ENCODE peak calls at places on chromosomes 2 and 18, in four cellular contexts. W, F, X and U are unnamed samples. For H3K4me1, the result is how much of the 10 kb centered on the place peaks cover.

GRCh38 chr2:72841462-72842125 is 15.8 kb upstream of the EXOC6B start:
- DNase-seq in X (no peak), F (no peak), W (no peak), U (no peak)

GRCh38 chr2:75153221-75153620 is 46.1 kb downstream of the TACR1 start:
- DNase-seq in F (no peak), W (no peak), X (no peak), U (no peak)

GRCh38 chr2:177738461-177739234 is 333.9 kb downstream of the PDE11A start:
- DNase-seq in W (no peak), X (no peak), F (no peak), U (no peak)

GRCh38 chr18:70491734-70492348 is 203.0 kb downstream of the SOCS6 start:
- DNase-seq in X (peak), W (peak), F (peak), U (peak)

GRCh38 chr2:96083064-96083889 is 33.1 kb downstream of the ADRA2B start:
- DNase-seq in W (no peak), X (peak), F (no peak), U (no peak)

GRCh38 chr2:240968731-240969624 is 29.4 kb upstream of the SNED1 start:
- DNase-seq in X (peak), W (peak), F (no peak), U (peak)

GRCh38 chr18:10140928-10141327 is 227.1 kb downstream of the VAPA start:
- DNase-seq in W (no peak), F (no peak), X (no peak), U (no peak)

GRCh38 chr18:3624818-3625716 is 175.1 kb downstream of the TGIF1 start:
- DNase-seq in W (peak), F (peak), X (peak), U (no peak)

GRCh38 chr2:37394263-37394662 is 49.8 kb downstream of the QPCT start:
- DNase-seq in F (no peak), W (no peak), X (no peak), U (no peak)

GRCh38 chr18:37322497-37323035 is 243.0 kb downstream of the CELF4 start:
- DNase-seq in X (peak), F (no peak), W (peak), U (peak)

GRCh38 chr2:72698300-72698699 is 127.5 kb downstream of the EXOC6B start:
- DNase-seq in W (no peak), X (no peak), F (no peak), U (no peak)

GRCh38 chr2:212032032-212032431 is 506.6 kb downstream of the ERBB4 start:
- DNase-seq in X (no peak), F (no peak), W (no peak), U (no peak)

GRCh38 chr2:112181571-112182290 is 43.5 kb downstream of the FBLN7 start:
- DNase-seq in W (peak), X (no peak), F (no peak), U (peak)

GRCh38 chr2:205730701-205731271 is 48.5 kb downstream of the NRP2 start:
- DNase-seq in W (no peak), X (no peak), F (no peak), U (no peak)

GRCh38 chr2:54722641-54723299 is 692 bp upstream of the EML6 start:
- DNase-seq in W (no peak), X (no peak), F (no peak), U (no peak)

GRCh38 chr2:71605781-71606241 is 152.4 kb downstream of the DYSF start:
- DNase-seq in F (no peak), X (no peak), W (peak), U (peak)

GRCh38 chr18:75858754-75859153 is 431.3 kb upstream of the SMIM21 start:
- DNase-seq in W (no peak), F (no peak), X (no peak), U (no peak)

GRCh38 chr18:51437280-51438271 is 240.1 kb upstream of the MEX3C start:
- DNase-seq in W (no peak), F (no peak), X (peak), U (peak)

GRCh38 chr18:63505566-63506335 is 29.0 kb downstream of the SERPINB5 start:
- DNase-seq in W (peak), X (no peak), F (no peak), U (no peak)

GRCh38 chr2:11616851-11617415 is 53.1 kb downstream of the NTSR2 start:
- DNase-seq in F (no peak), W (no peak), X (no peak), U (no peak)

GRCh38 chr18:10293966-10294365 is 160.5 kb upstream of the APCDD1 start:
- DNase-seq in F (no peak), X (no peak), W (no peak), U (no peak)

GRCh38 chr2:85890522-85891176 is 1.9 kb upstream of the ST3GAL5 start:
- DNase-seq in X (no peak), W (no peak), F (no peak), U (no peak)

GRCh38 chr2:209936106-209936663 is 66.3 kb upstream of the RPE start:
- DNase-seq in X (no peak), F (no peak), W (no peak), U (no peak)

GRCh38 chr18:13545514-13545913 is 180.8 kb downstream of the FAM210A start:
- DNase-seq in F (no peak), W (no peak), X (no peak), U (no peak)

GRCh38 chr2:200050921-200051620 is 95.7 kb downstream of the MAIP1 start:
- DNase-seq in W (peak), X (no peak), F (no peak), U (no peak)

GRCh38 chr2:203061346-203061745 is 46.7 kb downstream of the NBEAL1 start:
- DNase-seq in X (no peak), F (no peak), W (no peak), U (no peak)

GRCh38 chr2:108630567-108631405 is 88.5 kb upstream of the RANBP2 start:
- DNase-seq in F (no peak), W (no peak), X (no peak), U (no peak)

GRCh38 chr2:122193622-122194021 is 438.2 kb downstream of the TSN start:
- DNase-seq in W (no peak), X (no peak), F (no peak), U (no peak)

GRCh38 chr18:11962586-11962985 is 18.7 kb upstream of the IMPA2 start:
- DNase-seq in W (no peak), F (no peak), X (no peak), U (no peak)

GRCh38 chr2:221370942-221371221 is 201.2 kb downstream of the EPHA4 start:
- DNase-seq in W (no peak), F (no peak), X (no peak), U (no peak)

GRCh38 chr18:8359076-8359475 is 250.2 kb upstream of the RAB12 start:
- DNase-seq in X (no peak), W (peak), F (no peak), U (no peak)

GRCh38 chr18:8361941-8362471 is 247.2 kb upstream of the RAB12 start:
- DNase-seq in X (no peak), W (peak), F (no peak), U (no peak)

GRCh38 chr18:8359481-8359880 is 249.8 kb upstream of the RAB12 start:
- DNase-seq in X (no peak), W (no peak), F (no peak), U (no peak)

GRCh38 chr18:8357320-8357719 is 251.9 kb upstream of the RAB12 start:
- DNase-seq in F (no peak), X (no peak), W (peak), U (no peak)

DNA sequence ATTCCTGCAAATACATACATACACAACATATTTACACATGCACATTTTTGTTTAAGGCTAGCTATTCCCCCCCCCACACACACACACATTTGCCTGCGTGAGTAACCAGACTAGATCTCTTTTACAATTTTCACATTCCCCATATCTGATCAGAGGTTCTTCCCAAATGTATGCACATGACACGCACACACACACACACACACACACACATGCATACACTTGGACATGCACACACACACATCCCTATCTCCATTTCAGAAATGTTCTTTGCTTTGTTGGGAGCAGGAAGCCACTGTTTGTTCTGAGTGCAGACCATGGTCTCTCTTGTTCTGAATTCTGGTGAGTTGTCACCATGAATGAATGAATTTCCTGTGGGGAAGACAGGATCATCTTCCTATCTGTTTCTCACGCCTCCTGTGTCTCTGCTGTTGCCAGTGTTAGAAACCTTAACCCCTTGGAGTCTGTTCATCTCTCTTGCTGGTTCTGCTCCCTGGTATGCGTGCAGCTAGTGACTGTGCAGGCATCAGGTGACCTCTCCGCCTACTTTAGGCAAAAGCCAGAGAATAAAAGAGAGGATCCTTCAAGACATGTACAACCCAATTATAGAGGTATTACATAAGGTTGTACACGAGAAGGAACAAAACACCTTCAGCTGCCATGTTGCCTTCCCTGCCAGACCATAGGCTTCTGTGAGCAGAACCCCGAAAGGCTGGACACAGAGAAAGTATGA is 251.0 kb upstream of the RAB12 start:
- DNase-seq in F (no peak), W (no peak), X (no peak), U (no peak)
- H3K4me1 ChIP-seq in F (under half), W (under half), X (under half), U (under half)

GRCh38 chr18:22166070-22166972 is 3.1 kb upstream of the GATA6 start:
- DNase-seq in W (peak), F (no peak), X (peak), U (no peak)

GRCh38 chr18:22167091-22167470 is 2.3 kb upstream of the GATA6 start:
- DNase-seq in X (peak), W (peak), F (no peak), U (peak)

GRCh38 chr18:22169011-22169888 is at the start of gene GATA6:
- DNase-seq in F (peak), W (peak), X (peak), U (peak)

GRCh38 chr18:22168360-22168921 is 948 bp upstream of the GATA6 start:
- DNase-seq in W (peak), F (no peak), X (peak), U (no peak)

GRCh38 chr18:22167471-22168151 is 1.8 kb upstream of the GATA6 start:
- DNase-seq in W (peak), F (no peak), X (peak), U (peak)
- H3K4me1 ChIP-seq in W (under half), F (under half), X (under half), U (under half)

GRCh38 chr2:178834086-178834485 is 26.9 kb upstream of the TTN start:
- DNase-seq in X (no peak), F (no peak), W (no peak), U (no peak)

GRCh38 chr2:178829981-178830380 is 22.8 kb upstream of the TTN start:
- DNase-seq in W (no peak), X (no peak), F (no peak), U (no peak)

GRCh38 chr2:178830451-178830850 is 23.2 kb upstream of the TTN start:
- DNase-seq in W (peak), X (no peak), F (no peak), U (no peak)

GRCh38 chr2:178836807-178837206 is 29.6 kb upstream of the TTN start:
- DNase-seq in X (no peak), F (no peak), W (peak), U (no peak)

GRCh38 chr2:178833382-178833781 is 26.2 kb upstream of the TTN start:
- DNase-seq in X (no peak), F (no peak), W (no peak), U (no peak)
- H3K4me1 ChIP-seq in X (under half), F (under half), W (under half), U (under half)

GRCh38 chr18:812673-813404 is 797 bp upstream of the YES1 start:
- DNase-seq in W (peak), X (peak), F (peak), U (peak)

GRCh38 chr18:809985-810642 is 1.9 kb downstream of the YES1 start:
- DNase-seq in F (no peak), W (no peak), X (no peak), U (no peak)

GRCh38 chr18:812123-812672 is at the start of gene YES1:
- DNase-seq in W (peak), F (peak), X (peak), U (peak)

GRCh38 chr18:813405-814071 is 1.5 kb upstream of the YES1 start:
- DNase-seq in F (no peak), X (no peak), W (no peak), U (no peak)

GRCh38 chr18:811192-812122 is 585 bp downstream of the YES1 start:
- DNase-seq in X (peak), F (no peak), W (peak), U (peak)
- H3K4me1 ChIP-seq in X (under half), F (under half), W (under half), U (under half)

DNA sequence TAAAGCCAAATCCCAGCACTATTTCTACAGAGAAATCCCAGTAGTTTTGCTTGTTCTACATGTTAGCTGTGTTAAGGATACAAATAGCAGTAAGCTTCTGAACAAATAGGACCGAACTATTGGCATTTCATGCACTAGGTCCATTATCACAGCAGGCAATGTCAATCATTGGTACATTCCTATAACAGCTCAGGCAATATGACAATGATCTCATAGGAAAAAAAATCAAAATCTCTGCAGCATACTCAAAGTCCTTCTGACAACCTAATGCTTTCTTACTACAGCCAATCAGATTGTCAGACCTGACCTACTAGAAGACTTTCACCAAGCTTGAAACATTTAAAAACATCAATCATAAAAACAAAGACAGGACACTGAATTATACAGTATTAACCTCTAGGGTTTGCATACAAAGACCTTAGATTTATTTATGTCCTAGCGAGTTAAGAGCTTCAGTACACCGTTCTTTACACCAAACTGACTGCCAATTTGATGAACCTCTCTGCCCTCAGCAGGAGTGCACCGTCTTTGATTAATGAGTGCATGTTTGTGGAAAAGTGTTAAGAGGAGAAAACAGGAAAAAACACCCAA is 6.3 kb downstream of the BAZ2B start:
- DNase-seq in W (no peak), X (no peak), F (no peak), U (no peak)
- H3K4me1 ChIP-seq in W (under half), X (under half), F (under half), U (half or more)

GRCh38 chr2:152497481-152498052 is 162.6 kb downstream of the FMNL2 start:
- DNase-seq in F (no peak), X (no peak), W (no peak), U (peak)
- H3K4me1 ChIP-seq in F (under half), X (under half), W (under half), U (under half)

DNA sequence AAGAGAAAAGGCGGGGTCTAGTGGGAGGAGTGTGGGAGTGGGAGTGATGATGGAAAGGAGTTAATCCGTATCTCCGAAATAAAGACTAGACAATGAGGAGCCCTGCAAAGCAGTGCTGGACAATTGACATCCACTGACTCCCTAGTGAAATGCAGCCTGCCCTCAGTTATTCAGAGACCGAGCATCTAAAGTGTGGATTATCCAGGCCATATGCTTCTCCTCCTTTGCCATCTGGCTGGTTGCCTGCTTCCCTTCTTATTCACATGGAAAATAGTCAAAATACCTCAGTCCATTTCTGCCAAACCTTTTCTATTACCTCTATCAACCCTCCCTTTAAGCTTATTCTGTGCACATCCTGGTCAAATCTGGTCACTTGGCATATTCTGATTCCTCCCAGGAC is 288.8 kb upstream of the SIX3 start:
- DNase-seq in W (no peak), F (no peak), X (no peak), U (no peak)
- H3K4me1 ChIP-seq in W (under half), F (under half), X (under half), U (under half)